ENCODE peak calls at places on chromosomes 6 and 20, in ten cellular contexts. C is GM13976, O is uterus, E is brain microvascular endothelial cell, A is spleen, T is GM12878, Q is fibroblast of lung, Y is tibial nerve, L is hepatocyte, W is RWPE1. D is an unnamed sample.

GRCh38 chr20:32628960-32629530 is 43.9 kb upstream of the NOL4L start:
- DNase-seq in C (no peak), O (no peak), E (no peak), A (no peak), T (no peak), Q (no peak), Y (no peak), L (peak), W (no peak), D (peak)

GRCh38 chr6:46606318-46606717 is 46.3 kb downstream of the CYP39A1 start:
- DNase-seq in C (no peak), O (no peak), E (no peak), A (no peak), T (no peak), Q (no peak), Y (no peak), L (no peak), W (no peak), D (no peak)

GRCh38 chr6:105675715-105676397 is 273.0 kb upstream of the PREP start:
- DNase-seq in C (peak), O (no peak), E (peak), A (no peak), T (no peak), Q (peak), Y (no peak), L (peak), W (peak), D (peak)

GRCh38 chr6:148179786-148180185 is 162.9 kb upstream of the SASH1 start:
- DNase-seq in C (peak), O (no peak), E (peak), A (no peak), T (no peak), Q (no peak), Y (no peak), L (peak), W (peak), D (peak)

GRCh38 chr6:145947108-145947507 is 17.1 kb downstream of the SHPRH start:
- DNase-seq in C (no peak), O (no peak), E (no peak), A (no peak), T (no peak), Q (no peak), Y (no peak), L (no peak), W (no peak), D (no peak)

GRCh38 chr6:9225441-9225871 is 790.1 kb upstream of the SLC35B3 start:
- DNase-seq in C (no peak), O (no peak), E (no peak), A (no peak), T (no peak), Q (peak), Y (no peak), L (peak), W (peak), D (peak)

GRCh38 chr6:16783485-16783884 is 22.2 kb upstream of the ATXN1 start:
- DNase-seq in C (no peak), O (no peak), E (no peak), A (no peak), T (no peak), Q (no peak), Y (no peak), L (no peak), W (no peak), D (no peak)

GRCh38 chr20:4601630-4602296 is 119.9 kb upstream of the PRND start:
- DNase-seq in C (no peak), O (peak), E (no peak), A (no peak), T (no peak), Q (peak), Y (no peak), L (no peak), W (peak), D (peak)

GRCh38 chr6:39273394-39273793 is 40.8 kb downstream of the KCNK17 start:
- DNase-seq in C (no peak), O (no peak), E (no peak), A (no peak), T (no peak), Q (no peak), Y (no peak), L (no peak), W (no peak), D (no peak)

GRCh38 chr6:25717856-25718740 is 36.4 kb upstream of the SLC17A4 start:
- DNase-seq in C (no peak), O (no peak), E (peak), A (no peak), T (no peak), Q (peak), Y (no peak), L (peak), W (peak), D (peak)

DNA sequence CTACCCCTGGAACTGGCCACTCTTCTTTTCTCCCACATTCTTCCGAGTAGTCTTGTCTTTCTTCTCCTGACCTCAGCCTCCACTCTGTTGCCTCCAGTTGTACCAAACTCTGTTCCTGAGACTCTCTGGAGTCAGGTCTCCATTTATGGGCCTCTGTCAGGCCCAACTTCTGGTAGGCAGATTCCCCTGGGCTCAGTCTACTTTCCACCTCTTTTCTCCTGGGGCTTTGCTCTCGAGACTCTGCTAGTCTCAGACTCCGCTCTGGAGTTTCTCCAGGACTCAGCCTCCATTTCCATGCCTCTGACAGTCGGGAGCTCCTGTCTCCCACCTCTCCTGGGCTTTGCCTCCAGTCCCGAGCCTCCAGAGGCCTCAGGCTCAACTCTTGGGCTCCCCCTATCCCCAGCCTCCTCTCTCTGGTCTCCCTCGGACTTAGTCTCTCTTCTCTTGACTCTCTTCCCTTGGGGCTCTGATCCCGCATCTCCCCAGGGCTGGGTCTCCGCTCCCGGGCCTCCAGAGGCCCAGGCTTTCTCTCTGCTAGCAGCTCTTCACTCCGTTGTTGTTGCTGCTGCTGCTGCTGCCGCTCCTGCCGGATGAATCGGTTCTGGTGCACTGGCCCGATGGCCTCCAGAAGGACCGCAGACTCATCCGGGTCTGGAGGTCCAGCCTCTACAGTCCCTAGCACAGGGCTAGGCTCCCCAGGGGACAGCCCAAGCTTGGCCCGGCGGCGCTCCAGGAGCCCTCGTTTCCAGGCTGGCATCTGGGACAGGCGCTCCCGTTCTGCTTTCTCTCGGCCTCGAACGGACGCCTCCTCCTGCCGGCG is 1.1 kb downstream of the PPP1R18 start:
- DNase-seq in C (no peak), O (no peak), E (no peak), A (peak), T (no peak), Q (no peak), Y (no peak), L (no peak), W (no peak), D (no peak)
- TF ChIP-seq CTCF in C (peak), O (peak), E (peak), A (no peak), T (peak), Q (peak), Y (no peak), L (no peak), W (peak), D (peak)

GRCh38 chr20:3068986-3069900 is 2.2 kb upstream of the OXT start:
- DNase-seq in C (no peak), O (no peak), E (peak), A (peak), T (no peak), Q (no peak), Y (no peak), L (no peak), W (no peak), D (peak)
- TF ChIP-seq CTCF in C (no peak), O (no peak), E (peak), A (no peak), T (peak), Q (no peak), Y (no peak), L (peak), W (no peak), D (peak)

GRCh38 chr20:54194724-54195438 is 13.0 kb upstream of the PFDN4 start:
- DNase-seq in C (no peak), O (no peak), E (peak), A (no peak), T (no peak), Q (peak), Y (no peak), L (peak), W (peak), D (peak)
- TF ChIP-seq CTCF in C (no peak), O (no peak), E (peak), A (no peak), T (peak), Q (peak), Y (no peak), L (peak), W (no peak), D (peak)

GRCh38 chr6:73285674-73286283 is 22.8 kb upstream of the KHDC1 start:
- DNase-seq in C (no peak), O (no peak), E (peak), A (no peak), T (no peak), Q (peak), Y (no peak), L (peak), W (peak), D (peak)
- TF ChIP-seq CTCF in C (no peak), O (peak), E (peak), A (no peak), T (peak), Q (peak), Y (no peak), L (peak), W (peak), D (peak)